ENCODE peak calls at places on chromosomes 2 and 18, in seven cellular contexts. V, S, H, C, N, L and R are unnamed samples.

GRCh38 chr2:241802806-241803318 is 6.1 kb upstream of the NEU4 start:
- DNase-seq in V (no peak), S (no peak), N (no peak), H (no peak), L (no peak), C (no peak), R (peak)

GRCh38 chr2:24915796-24916195 is 4.2 kb downstream of the ADCY3 start:
- DNase-seq in N (no peak), S (no peak), C (no peak), H (no peak), V (no peak), L (no peak), R (no peak)

GRCh38 chr18:45284174-45284573 is 331.1 kb upstream of the SLC14A2 start:
- DNase-seq in V (no peak), L (no peak), S (no peak), H (no peak), N (peak), C (no peak), R (no peak)

GRCh38 chr2:101124684-101125366 is 26.4 kb downstream of the TBC1D8 start:
- DNase-seq in V (peak), C (peak), L (peak), H (peak), S (no peak), N (no peak), R (peak)

GRCh38 chr2:173755798-173756197 is 209.4 kb downstream of the SP3 start:
- DNase-seq in V (no peak), N (no peak), H (no peak), S (no peak), L (no peak), C (no peak), R (no peak)

GRCh38 chr18:37304012-37304680 is 261.5 kb downstream of the CELF4 start:
- DNase-seq in C (no peak), V (no peak), L (no peak), H (no peak), N (no peak), S (no peak), R (no peak)

GRCh38 chr2:174553811-174554493 is 43.7 kb downstream of the WIPF1 start:
- DNase-seq in L (no peak), S (no peak), N (no peak), C (no peak), H (no peak), V (peak), R (no peak)

GRCh38 chr2:68476454-68476853 is 9.1 kb downstream of the APLF start:
- DNase-seq in C (no peak), S (no peak), H (no peak), L (no peak), N (no peak), V (no peak), R (no peak)

GRCh38 chr2:72755647-72756423 is 70.0 kb downstream of the EXOC6B start:
- DNase-seq in C (no peak), L (no peak), V (no peak), S (no peak), N (no peak), H (no peak), R (no peak)

DNA sequence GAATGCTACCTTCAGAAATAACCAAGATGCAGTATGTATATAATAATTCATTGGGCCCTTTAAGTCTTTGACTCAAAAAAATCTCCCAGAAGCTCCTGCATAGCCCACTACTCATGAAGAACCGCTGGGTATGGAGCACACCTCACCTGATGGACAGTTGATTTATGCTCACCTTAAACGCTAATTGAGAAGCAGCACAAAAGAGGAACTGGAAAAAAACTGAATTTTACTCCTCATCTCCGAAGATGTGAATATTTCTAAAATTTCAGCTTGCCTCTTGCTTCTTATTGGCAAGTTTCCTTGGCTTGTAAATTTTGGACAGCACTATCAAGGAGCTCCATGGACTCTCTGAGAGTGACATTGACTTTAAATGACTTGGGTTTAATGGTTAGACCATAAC is 5.5 kb downstream of the CYP1B1 start:
- DNase-seq in S (no peak), C (no peak), V (no peak), H (no peak), L (no peak), N (no peak), R (no peak)
- H3K4me3 ChIP-seq in S (no peak), C (no peak), V (no peak), H (no peak), L (no peak), N (no peak), R (peak)

GRCh38 chr18:22346968-22347611 is 70.6 kb downstream of the CTAGE1 start:
- DNase-seq in V (peak), C (peak), S (no peak), H (peak), L (peak), N (no peak), R (peak)
- H3K4me3 ChIP-seq in V (no peak), C (no peak), S (no peak), H (no peak), L (peak), N (no peak), R (peak)

GRCh38 chr2:106885326-106885725 is 641 bp downstream of the ST6GAL2 start:
- DNase-seq in S (no peak), V (no peak), C (no peak), N (no peak), H (peak), L (no peak), R (no peak)

GRCh38 chr2:106886916-106887758 is 1.2 kb upstream of the ST6GAL2 start:
- DNase-seq in N (no peak), V (no peak), L (no peak), H (peak), C (peak), S (peak), R (peak)

GRCh38 chr2:106890611-106891010 is 4.6 kb upstream of the ST6GAL2 start:
- DNase-seq in N (no peak), V (no peak), C (no peak), L (no peak), H (no peak), S (no peak), R (no peak)

GRCh38 chr2:106882658-106883057 is 3.3 kb downstream of the ST6GAL2 start:
- DNase-seq in H (peak), N (no peak), L (no peak), C (no peak), V (no peak), S (no peak), R (no peak)

DNA sequence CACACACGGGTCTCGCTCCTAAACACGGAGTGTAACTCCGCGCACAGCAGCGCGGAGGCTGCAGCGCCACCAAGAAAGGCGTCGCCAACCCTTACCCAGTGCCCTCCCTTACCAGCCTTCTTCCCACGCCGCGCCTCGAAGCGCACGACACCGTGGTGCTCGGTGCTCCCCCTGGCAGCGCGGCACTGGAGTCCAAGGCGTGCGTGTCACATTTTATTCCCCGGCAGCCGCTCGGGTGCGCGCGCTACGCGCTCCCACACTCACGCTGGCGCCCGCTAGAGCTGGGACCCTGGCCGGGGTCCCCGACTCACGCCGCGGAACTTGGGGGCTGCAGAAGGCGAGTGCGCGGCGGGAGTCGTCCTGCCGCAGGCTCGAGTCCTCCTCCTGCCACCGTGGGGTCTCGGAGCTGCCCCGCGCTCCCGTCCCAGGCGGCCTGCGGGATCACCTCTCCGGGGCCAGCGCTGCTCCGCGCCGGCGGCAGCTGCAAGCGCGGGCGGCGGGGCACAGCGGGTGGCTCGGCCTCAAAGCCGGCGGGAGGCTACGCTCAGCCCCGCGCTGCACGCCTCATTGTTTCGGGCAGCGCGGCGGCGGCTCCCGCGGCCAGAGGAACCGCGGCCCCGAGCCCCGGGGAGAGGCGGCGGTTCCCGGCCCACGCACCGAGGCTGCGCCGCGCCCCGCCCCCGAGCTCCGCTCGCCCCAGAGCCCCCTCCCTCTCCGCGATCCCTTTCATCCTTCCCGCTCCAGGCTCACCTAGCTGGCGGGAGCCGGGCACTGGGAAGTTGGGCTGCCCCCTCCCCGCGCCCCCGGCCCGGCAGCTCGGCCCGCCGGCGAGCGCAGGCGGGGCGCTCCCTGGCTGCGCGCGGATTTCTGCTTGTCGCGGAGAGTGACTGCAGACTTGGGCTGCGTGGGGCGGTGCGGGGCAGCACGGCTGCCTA is at the start of gene ST6GAL2:
- DNase-seq in C (peak), N (no peak), H (peak), L (no peak), S (no peak), V (no peak), R (no peak)
- H3K4me3 ChIP-seq in C (peak), N (peak), H (peak), L (no peak), S (peak), V (peak), R (peak)

GRCh38 chr2:48711343-48711742 is 44.2 kb downstream of the LHCGR start:
- DNase-seq in L (no peak), C (no peak), N (no peak), H (no peak), S (no peak), V (no peak), R (no peak)

GRCh38 chr2:48712151-48712550 is 43.4 kb downstream of the LHCGR start:
- DNase-seq in N (no peak), C (no peak), V (no peak), H (no peak), L (no peak), S (no peak), R (no peak)

GRCh38 chr2:48714240-48714639 is 41.3 kb downstream of the LHCGR start:
- DNase-seq in V (no peak), L (no peak), C (no peak), N (no peak), H (no peak), S (no peak), R (no peak)

GRCh38 chr2:48715042-48715899 is 40.3 kb downstream of the LHCGR start:
- DNase-seq in S (peak), C (peak), L (no peak), H (peak), N (no peak), V (peak), R (peak)

GRCh38 chr2:48713647-48714046 is 41.9 kb downstream of the LHCGR start:
- DNase-seq in H (peak), V (no peak), L (no peak), C (no peak), S (no peak), N (no peak), R (no peak)
- H3K4me3 ChIP-seq in H (no peak), V (no peak), L (no peak), C (no peak), S (no peak), N (no peak), R (no peak)

GRCh38 chr2:176911-177310 is 86.9 kb downstream of the SH3YL1 start:
- DNase-seq in C (no peak), H (no peak), V (no peak), N (no peak), S (no peak), L (peak), R (no peak)

GRCh38 chr2:175880-176800 is 87.7 kb downstream of the SH3YL1 start:
- DNase-seq in H (no peak), V (peak), L (no peak), N (no peak), S (no peak), C (no peak), R (no peak)

GRCh38 chr2:179886-180285 is 83.9 kb downstream of the SH3YL1 start:
- DNase-seq in S (no peak), L (peak), C (no peak), V (no peak), H (no peak), N (no peak), R (no peak)

GRCh38 chr2:175153-175786 is 88.6 kb downstream of the SH3YL1 start:
- DNase-seq in L (no peak), V (no peak), S (no peak), N (no peak), H (no peak), C (no peak), R (no peak)

DNA sequence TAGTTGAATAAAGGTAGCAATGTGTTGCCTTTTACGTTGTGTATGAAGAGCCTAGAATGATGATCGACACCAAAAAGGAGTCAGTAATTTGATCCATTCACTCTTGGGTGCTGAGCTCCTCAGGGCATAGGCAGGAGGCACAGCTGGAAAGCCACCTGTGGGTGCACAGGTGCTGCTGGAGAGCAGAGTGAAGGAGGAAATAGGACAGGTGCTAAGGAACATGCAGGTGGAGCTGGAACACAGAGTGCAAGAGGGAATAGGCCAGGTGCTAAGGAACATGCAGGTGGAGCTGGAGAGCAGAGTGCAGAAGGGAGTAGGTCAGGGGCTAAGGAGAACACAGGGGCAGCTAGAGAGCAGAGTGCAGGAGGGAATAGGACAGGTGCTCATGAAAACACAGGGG is 86.1 kb downstream of the SH3YL1 start:
- DNase-seq in L (peak), H (no peak), C (no peak), N (no peak), V (no peak), S (no peak), R (no peak)
- H3K4me3 ChIP-seq in L (no peak), H (no peak), C (no peak), N (no peak), V (no peak), S (no peak), R (no peak)

DNA sequence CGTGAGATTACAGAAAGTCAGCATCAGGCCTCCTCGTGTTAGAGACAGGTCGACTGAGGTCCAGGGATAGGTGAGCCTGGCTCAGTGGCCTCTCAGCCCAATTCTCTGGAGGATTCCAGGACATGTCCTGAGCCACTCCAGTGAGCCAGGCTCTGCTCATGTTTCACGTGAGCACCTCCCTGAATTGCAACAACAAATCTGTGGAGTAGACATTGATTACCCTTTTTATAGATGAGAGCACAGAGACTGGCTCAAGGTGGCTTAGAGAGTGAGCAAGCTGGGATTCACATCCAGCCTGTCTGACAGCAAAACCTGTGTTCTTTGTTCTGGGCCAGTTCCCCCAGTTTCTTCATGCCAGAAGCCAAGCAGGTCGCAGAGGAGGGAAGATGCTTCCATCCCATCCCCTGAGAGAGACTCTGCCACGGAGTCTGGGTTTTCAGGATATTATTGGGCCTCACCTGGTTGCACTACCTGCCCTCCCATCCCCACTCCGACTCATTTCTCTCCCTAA is 46.4 kb downstream of the HS1BP3 start:
- DNase-seq in L (no peak), C (peak), H (no peak), V (peak), S (no peak), N (no peak), R (no peak)
- H3K4me3 ChIP-seq in L (no peak), C (no peak), H (no peak), V (no peak), S (no peak), N (no peak), R (no peak)

GRCh38 chr18:51936115-51936514 is 403.9 kb upstream of the DCC start:
- DNase-seq in H (no peak), C (no peak), S (no peak), L (no peak), V (no peak), N (no peak), R (no peak)
- H3K4me3 ChIP-seq in H (no peak), C (no peak), S (no peak), L (no peak), V (no peak), N (no peak), R (no peak)

GRCh38 chr18:31444142-31444541 is 3.4 kb upstream of the DSG3 start:
- DNase-seq in V (no peak), C (no peak), S (no peak), L (no peak), H (no peak), N (no peak), R (no peak)
- H3K4me3 ChIP-seq in V (no peak), C (no peak), S (no peak), L (no peak), H (no peak), N (no peak), R (no peak)

GRCh38 chr18:63480476-63480875 is 3.7 kb downstream of the SERPINB5 start:
- DNase-seq in L (no peak), N (no peak), V (no peak), S (no peak), C (no peak), H (no peak), R (no peak)

GRCh38 chr18:63476666-63477065 is at the start of gene SERPINB5:
- DNase-seq in S (peak), N (no peak), V (peak), L (peak), C (no peak), H (peak), R (peak)

GRCh38 chr18:63477972-63478371 is 1.2 kb downstream of the SERPINB5 start:
- DNase-seq in L (no peak), H (no peak), V (no peak), C (no peak), S (no peak), N (no peak), R (no peak)

GRCh38 chr18:63480892-63481291 is 4.1 kb downstream of the SERPINB5 start:
- DNase-seq in N (no peak), V (no peak), L (no peak), S (no peak), H (no peak), C (no peak), R (no peak)

DNA sequence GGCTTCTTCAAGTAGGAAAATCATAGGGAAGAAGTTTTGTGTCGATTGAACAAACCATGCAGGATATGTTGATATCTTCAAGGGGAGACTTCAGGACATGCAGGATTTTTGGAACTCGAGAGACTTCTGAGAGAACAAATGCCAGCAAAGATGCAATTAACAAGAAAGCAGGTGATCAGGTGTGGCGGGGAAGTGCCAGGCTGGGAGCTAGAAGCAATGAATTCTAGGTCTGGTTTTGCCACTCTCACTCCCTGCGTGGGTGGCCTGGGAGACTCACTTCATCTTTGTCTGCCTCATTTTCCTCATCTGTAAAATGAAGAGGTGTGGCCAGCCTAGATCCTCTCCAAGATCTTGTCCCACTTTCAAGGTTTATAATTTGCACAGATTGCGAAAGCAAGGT is 3.1 kb downstream of the SERPINB5 start:
- DNase-seq in C (no peak), N (no peak), L (no peak), H (no peak), S (no peak), V (no peak), R (no peak)
- H3K4me3 ChIP-seq in C (no peak), N (no peak), L (no peak), H (no peak), S (no peak), V (no peak), R (no peak)

GRCh38 chr2:18436408-18437077 is 123.9 kb downstream of the RDH14 start:
- DNase-seq in H (no peak), N (no peak), S (no peak), L (no peak), C (no peak), V (no peak), R (no peak)
- H3K4me3 ChIP-seq in H (no peak), N (no peak), S (no peak), L (no peak), C (no peak), V (no peak), R (no peak)